ENCODE peak calls at places on chromosomes 11 and 22, in four cellular contexts. J is WTC11, B is K562, E is H1. W is an unnamed sample.

GRCh38 chr22:26483043-26483438 is 542 bp downstream of the HPS4 start:
- DNase-seq in J (no peak), B (peak; percentile 17), E (no peak), W (no peak)

GRCh38 chr22:29700206-29700948 is 19.4 kb upstream of the CABP7 start:
- DNase-seq in J (no peak), B (no peak), E (no peak), W (no peak)

GRCh38 chr11:36600155-36600554 is 2.1 kb upstream of the RAG2 start:
- DNase-seq in J (no peak), B (no peak), E (peak; percentile 49), W (no peak)

GRCh38 chr11:117183724-117184349 is 5.3 kb downstream of the SIDT2 start:
- DNase-seq in J (no peak), B (no peak), E (no peak), W (no peak)

GRCh38 chr11:78256962-78257361 is 68.2 kb downstream of the USP35 start:
- DNase-seq in J (no peak), B (peak; percentile 75), E (no peak), W (no peak)

GRCh38 chr11:131504199-131504949 is 134.0 kb downstream of the NTM start:
- DNase-seq in J (peak; percentile 78), B (no peak), E (peak; percentile 84), W (peak; percentile 65)

GRCh38 chr11:20042717-20043392 is 117.4 kb downstream of the DBX1 start:
- DNase-seq in J (no peak), B (no peak), E (no peak), W (no peak)

GRCh38 chr22:17086301-17086700 is 1.5 kb downstream of the IL17RA start:
- DNase-seq in J (no peak), B (no peak), E (no peak), W (no peak)

GRCh38 chr11:120547871-120548681 is 36.5 kb downstream of the GRIK4 start:
- DNase-seq in J (no peak), B (no peak), E (no peak), W (peak; percentile 90)

GRCh38 chr11:70068950-70069349 is 9.2 kb upstream of the ANO1 start:
- DNase-seq in J (no peak), B (no peak), E (peak; percentile 39), W (peak; percentile 14)

GRCh38 chr11:106482920-106483761 is 405.7 kb downstream of the AASDHPPT start:
- DNase-seq in J (no peak), B (no peak), E (no peak), W (no peak)

GRCh38 chr11:115180272-115180671 is 323.9 kb downstream of the CADM1 start:
- DNase-seq in J (no peak), B (no peak), E (no peak), W (no peak)
- TF ChIP-seq TEAD4 in J (no peak), B (no peak), E (no peak), W (no peak)

GRCh38 chr11:86218125-86219081 is 26.1 kb upstream of the EED start:
- DNase-seq in J (peak; percentile 71), B (peak; percentile 86), E (peak; percentile 79), W (peak; percentile 70)

GRCh38 chr11:86212212-86212611 is 32.3 kb upstream of the EED start:
- DNase-seq in J (no peak), B (no peak), E (no peak), W (no peak)

GRCh38 chr11:86210898-86211297 is 33.7 kb upstream of the EED start:
- DNase-seq in J (no peak), B (no peak), E (no peak), W (no peak)

GRCh38 chr11:86211619-86212018 is 32.9 kb upstream of the EED start:
- DNase-seq in J (no peak), B (no peak), E (no peak), W (no peak)

DNA sequence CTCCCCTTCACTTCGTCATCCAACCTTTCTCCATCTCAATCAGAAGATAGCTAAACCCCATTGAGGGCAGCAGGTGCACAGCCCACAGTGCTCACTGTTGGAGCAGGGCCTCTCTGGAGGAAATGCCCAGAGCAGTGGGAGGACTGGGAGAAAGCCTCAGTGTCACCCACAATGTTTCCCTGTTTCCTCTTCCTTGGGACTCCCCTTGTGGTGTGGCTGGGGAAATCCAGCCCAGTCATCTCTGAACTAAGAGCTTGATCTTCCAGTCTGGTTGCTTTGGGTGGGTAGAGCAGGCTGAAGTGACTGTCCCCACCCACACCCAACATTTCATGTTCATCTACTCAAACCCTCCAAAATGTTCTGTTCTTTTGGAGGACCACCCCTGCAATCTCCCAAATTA is 29.8 kb upstream of the EED start:
- DNase-seq in J (no peak), B (no peak), E (no peak), W (no peak)
- TF ChIP-seq TEAD4 in J (no peak), B (no peak), E (no peak), W (no peak)

GRCh38 chr11:66884443-66884842 is 27.6 kb downstream of the LRFN4 start:
- DNase-seq in J (no peak), B (no peak), E (no peak), W (no peak)

GRCh38 chr11:66886317-66886588 is 29.4 kb downstream of the LRFN4 start:
- DNase-seq in J (no peak), B (no peak), E (no peak), W (no peak)

GRCh38 chr11:66886671-66887221 is 29.9 kb downstream of the LRFN4 start:
- DNase-seq in J (no peak), B (peak; percentile 34), E (no peak), W (no peak)

GRCh38 chr11:66887531-66887930 is 30.7 kb downstream of the LRFN4 start:
- DNase-seq in J (no peak), B (no peak), E (no peak), W (no peak)

GRCh38 chr11:66885469-66886316 is 28.8 kb downstream of the LRFN4 start:
- DNase-seq in J (no peak), B (peak; percentile 77), E (no peak), W (peak; percentile 77)
- TF ChIP-seq TEAD4 in J (no peak), B (no peak), E (no peak), W (no peak)

GRCh38 chr22:44947029-44947428 is 62.8 kb downstream of the PHF21B start:
- DNase-seq in J (no peak), B (no peak), E (no peak), W (no peak)
- TF ChIP-seq TEAD4 in J (no peak), B (no peak), E (no peak), W (no peak)

GRCh38 chr11:102323542-102324261 is 6.4 kb downstream of the BIRC3 start:
- DNase-seq in J (no peak), B (no peak), E (no peak), W (no peak)

GRCh38 chr11:102320679-102321078 is 3.4 kb downstream of the BIRC3 start:
- DNase-seq in J (no peak), B (no peak), E (no peak), W (no peak)

GRCh38 chr11:102328748-102329147 is 11.5 kb downstream of the BIRC3 start:
- DNase-seq in J (no peak), B (no peak), E (no peak), W (no peak)

GRCh38 chr11:102322560-102322959 is 5.3 kb downstream of the BIRC3 start:
- DNase-seq in J (no peak), B (no peak), E (no peak), W (no peak)

DNA sequence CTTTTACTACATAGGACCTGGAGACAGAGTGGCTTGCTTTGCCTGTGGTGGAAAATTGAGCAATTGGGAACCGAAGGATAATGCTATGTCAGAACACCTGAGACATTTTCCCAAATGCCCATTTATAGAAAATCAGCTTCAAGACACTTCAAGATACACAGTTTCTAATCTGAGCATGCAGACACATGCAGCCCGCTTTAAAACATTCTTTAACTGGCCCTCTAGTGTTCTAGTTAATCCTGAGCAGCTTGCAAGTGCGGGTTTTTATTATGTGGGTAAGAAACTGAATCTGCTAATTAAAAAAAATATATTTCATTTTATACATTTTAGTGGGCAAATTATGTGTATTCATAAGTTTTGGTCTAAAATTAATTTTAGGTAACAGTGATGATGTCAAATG is 7.8 kb downstream of the BIRC3 start:
- DNase-seq in J (no peak), B (no peak), E (no peak), W (no peak)
- TF ChIP-seq TEAD4 in J (no peak), B (no peak), E (no peak), W (no peak)

GRCh38 chr11:61817471-61818202 is 834 bp upstream of the FADS1 start:
- DNase-seq in J (no peak), B (no peak), E (no peak), W (no peak)

GRCh38 chr11:61816736-61817455 is at the start of gene FADS1:
- DNase-seq in J (peak; percentile 90), B (peak; percentile 95), E (peak; percentile 92), W (peak; percentile 95)

GRCh38 chr11:61814958-61815789 is 1.6 kb downstream of the FADS1 start:
- DNase-seq in J (peak; percentile 96), B (peak; percentile 96), E (peak; percentile 96), W (peak; percentile 95)

GRCh38 chr11:61815790-61816735 is 740 bp downstream of the FADS1 start:
- DNase-seq in J (peak; percentile 78), B (peak; percentile 77), E (peak; percentile 85), W (peak; percentile 81)

GRCh38 chr11:61820174-61820573 is 3.4 kb upstream of the FADS1 start:
- DNase-seq in J (no peak), B (no peak), E (no peak), W (no peak)
- TF ChIP-seq TEAD4 in J (no peak), B (no peak), E (no peak), W (no peak)

GRCh38 chr11:65852508-65853248 is 5.3 kb downstream of the CFL1 start:
- DNase-seq in J (no peak), B (peak; percentile 13), E (no peak), W (peak; percentile 36)
- TF ChIP-seq TEAD4 in J (no peak), B (no peak), E (no peak), W (no peak)

DNA sequence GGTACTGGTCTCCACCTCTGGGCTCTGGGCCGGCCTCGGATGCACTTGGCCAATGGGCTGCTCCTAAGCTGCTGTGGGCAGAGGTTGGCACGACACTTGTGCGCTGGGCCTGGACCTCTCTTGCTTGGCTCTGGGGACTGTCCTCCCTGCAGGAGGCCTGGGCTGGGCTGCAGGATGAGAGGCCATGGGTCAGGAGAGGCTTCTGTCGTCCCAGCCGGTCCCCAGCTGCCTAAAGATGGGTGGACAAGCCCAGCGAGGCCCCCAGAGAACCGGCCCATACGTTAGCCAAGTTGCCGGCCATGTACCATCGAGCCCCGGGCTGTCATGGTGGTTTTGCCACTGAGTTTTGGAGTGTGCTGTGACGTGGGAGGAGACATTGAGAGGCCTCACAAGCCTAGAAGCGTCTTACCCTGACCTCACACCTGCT is 1.6 kb upstream of the CCDC188 start:
- DNase-seq in J (no peak), B (no peak), E (no peak), W (no peak)
- TF ChIP-seq TEAD4 in J (no peak), B (no peak), E (no peak), W (no peak)

DNA sequence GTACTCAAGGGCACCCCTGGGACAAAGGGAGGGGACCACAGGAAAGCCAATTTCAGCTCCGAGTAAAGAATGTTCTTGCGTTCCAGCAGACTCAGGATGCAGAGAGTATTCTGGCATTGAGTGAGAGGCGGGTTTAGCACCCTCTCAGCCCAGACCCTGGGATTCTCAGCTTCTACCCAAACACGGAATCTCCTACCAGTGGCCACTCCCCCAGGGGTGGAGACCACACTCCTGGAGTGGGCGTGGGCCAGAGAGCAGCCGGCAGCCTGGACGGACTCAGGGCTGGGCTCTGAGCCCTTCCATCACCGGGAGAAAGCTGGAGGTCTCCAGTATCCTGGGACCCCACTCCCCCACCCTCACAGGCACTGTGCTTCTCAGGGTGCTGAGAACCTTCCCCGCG is 26.1 kb upstream of the TTLL12 start:
- DNase-seq in J (peak; percentile 60), B (peak; percentile 51), E (peak; percentile 63), W (no peak)
- TF ChIP-seq TEAD4 in J (no peak), B (no peak), E (no peak), W (no peak)